ENCODE peak calls at places on chromosomes 16 and 17, in seven cellular contexts. U is DMS153, Y is body of pancreas, T is mesendoderm, V is GM10248, D is pancreas, R is iris pigment epithelial cell. I is an unnamed sample.

GRCh38 chr17:40646791-40647548 is 648 bp downstream of the SMARCE1 start:
- DNase-seq in U (no peak), Y (no peak), T (peak; percentile 67), V (peak; percentile 60), D (no peak), R (peak; percentile 57), I (no peak)

GRCh38 chr16:89472711-89473075 is 17.7 kb downstream of the ANKRD11 start:
- DNase-seq in U (no peak), Y (no peak), T (no peak), V (no peak), D (no peak), R (no peak), I (no peak)

GRCh38 chr16:77459534-77460412 is 24.9 kb upstream of the ADAMTS18 start:
- DNase-seq in U (no peak), Y (no peak), T (no peak), V (no peak), D (no peak), R (peak; percentile 27), I (no peak)

GRCh38 chr16:17246974-17247718 is 223.6 kb downstream of the XYLT1 start:
- DNase-seq in U (no peak), Y (no peak), T (no peak), V (no peak), D (no peak), R (no peak), I (no peak)

GRCh38 chr17:9646556-9646905 is 1.2 kb downstream of the USP43 start:
- DNase-seq in U (no peak), Y (no peak), T (peak; percentile 51), V (no peak), D (no peak), R (peak; percentile 6), I (no peak)

GRCh38 chr16:86631441-86631840 is 53.1 kb downstream of the FOXL1 start:
- DNase-seq in U (no peak), Y (no peak), T (no peak), V (no peak), D (no peak), R (no peak), I (peak; percentile 24)

GRCh38 chr17:43905400-43905984 is 1.8 kb downstream of the MPP2 start:
- DNase-seq in U (no peak), Y (no peak), T (no peak), V (no peak), D (no peak), R (no peak), I (no peak)

GRCh38 chr17:39194985-39195524 is 2.4 kb downstream of the CACNB1 start:
- DNase-seq in U (no peak), Y (no peak), T (peak; percentile 80), V (no peak), D (no peak), R (no peak), I (no peak)

GRCh38 chr17:19250421-19251141 is 13.4 kb downstream of the EPN2 start:
- DNase-seq in U (no peak), Y (no peak), T (no peak), V (no peak), D (no peak), R (no peak), I (no peak)

GRCh38 chr17:29158515-29159275 is 21.5 kb downstream of the MYO18A start:
- DNase-seq in U (no peak), Y (no peak), T (peak; percentile 52), V (no peak), D (no peak), R (peak; percentile 87), I (no peak)

GRCh38 chr17:40510328-40510648 is 8.9 kb upstream of the TNS4 start:
- DNase-seq in U (no peak), Y (no peak), T (peak; percentile 86), V (no peak), D (no peak), R (peak; percentile 75), I (no peak)

GRCh38 chr17:36089888-36090836 is at the start of gene CCL3:
- DNase-seq in U (no peak), Y (no peak), T (no peak), V (peak; percentile 56), D (no peak), R (no peak), I (no peak)

GRCh38 chr16:68590201-68590994 is 51.3 kb downstream of the ZFP90 start:
- DNase-seq in U (no peak), Y (peak; percentile 74), T (peak; percentile 85), V (peak; percentile 67), D (peak; percentile 48), R (peak; percentile 74), I (no peak)

GRCh38 chr17:80647746-80648145 is 103.1 kb downstream of the RPTOR start:
- DNase-seq in U (no peak), Y (no peak), T (no peak), V (no peak), D (no peak), R (peak; percentile 95), I (peak; percentile 47)